ENCODE peak calls at places on chromosomes 3 and 15, in eight cellular contexts. L is CD4-positive, alpha-beta T cell; M is kidney glomerular epithelial cell; G is natural killer cell; Y is EL; J is GM04504; V is right cardiac atrium; T is head of caudate nucleus. B is an unnamed sample.

GRCh38 chr15:59274126-59274970 is 67.7 kb downstream of the LDHAL6B start:
- DNase-seq in T (no peak), J (no peak), V (no peak), M (peak), L (no peak), G (no peak), Y (peak), B (no peak)

GRCh38 chr15:78056714-78057269 is 20.7 kb downstream of the TBC1D2B start:
- DNase-seq in V (no peak), Y (peak), G (no peak), J (no peak), M (peak), L (peak), T (no peak), B (no peak)

GRCh38 chr3:106457278-106458210 is 588.7 kb upstream of the CBLB start:
- DNase-seq in Y (peak), T (peak), J (peak), L (no peak), M (peak), G (no peak), V (peak), B (peak)

GRCh38 chr3:142046320-142047020 is 102.9 kb downstream of the TFDP2 start:
- DNase-seq in J (no peak), T (no peak), V (no peak), L (no peak), Y (no peak), M (no peak), G (no peak), B (no peak)

GRCh38 chr3:49872801-49873281 is 3.1 kb upstream of the CAMKV start:
- DNase-seq in L (no peak), G (no peak), J (no peak), Y (no peak), V (no peak), T (peak), M (no peak), B (no peak)

GRCh38 chr3:177579419-177579818 is 382.1 kb upstream of the TBL1XR1 start:
- DNase-seq in J (no peak), L (no peak), V (no peak), G (no peak), Y (no peak), M (no peak), T (no peak), B (no peak)

GRCh38 chr3:117019082-117019713 is 309.6 kb downstream of the TUSC7 start:
- DNase-seq in M (peak), J (peak), V (no peak), Y (peak), T (peak), G (no peak), L (no peak), B (peak)

GRCh38 chr15:74784426-74784825 is 2.5 kb downstream of the CSK start:
- DNase-seq in J (no peak), T (no peak), Y (no peak), G (no peak), L (no peak), V (no peak), M (no peak), B (no peak)

GRCh38 chr15:75666823-75667501 is 19.2 kb downstream of the SNX33 start:
- DNase-seq in J (peak), V (peak), T (no peak), L (no peak), G (no peak), M (peak), Y (peak), B (no peak)

GRCh38 chr3:32577621-32578556 is 7.2 kb upstream of the DYNC1LI1 start:
- DNase-seq in V (no peak), M (no peak), Y (peak), L (no peak), J (peak), G (no peak), T (peak), B (no peak)

GRCh38 chr3:183158552-183159006 is 4.0 kb downstream of the LAMP3 start:
- DNase-seq in M (peak), T (no peak), J (no peak), Y (peak), V (no peak), G (no peak), L (no peak), B (no peak)

GRCh38 chr3:181210275-181210674 is 220.7 kb upstream of the DNAJC19 start:
- DNase-seq in M (no peak), Y (no peak), V (no peak), T (no peak), G (no peak), L (no peak), J (no peak), B (no peak)

GRCh38 chr3:124177070-124177469 is 185.1 kb upstream of the ROPN1 start:
- DNase-seq in G (no peak), J (no peak), T (no peak), V (no peak), L (no peak), Y (no peak), M (no peak), B (no peak)

GRCh38 chr3:13612829-13613228 is 63.9 kb downstream of the FBLN2 start:
- DNase-seq in T (no peak), Y (no peak), G (no peak), J (no peak), L (no peak), V (peak), M (no peak), B (no peak)

GRCh38 chr15:40941528-40942336 is 11.5 kb upstream of the CHAC1 start:
- DNase-seq in T (peak), L (peak), G (peak), V (peak), Y (peak), J (peak), M (peak), B (no peak)

B was measured in NCI-H446 treated with DMSO at 0.1 percent for 48 hours.